ENCODE peak calls at places on chromosomes 12 and 14, in ten cellular contexts. One of them, this sample, is unnamed.

GRCh38 chr14:76497550-76498484 is 121.9 kb downstream of the ESRRB start:
- DNase-seq in right lobe of liver: peak; percentile 31
- DNase-seq in GM12864: no peak
- DNase-seq in left ventricle myocardium inferior: no peak
- DNase-seq in heart left ventricle: no peak
- DNase-seq in AG09309: no peak
- DNase-seq in brain microvascular endothelial cell: no peak
- DNase-seq in astrocyte of the cerebellum: no peak
- DNase-seq in Panc1: no peak
- DNase-seq in coronary artery: no peak
- DNase-seq in this sample: no peak

GRCh38 chr14:22497671-22498093 is 91.3 kb downstream of the DAD1 start:
- DNase-seq in coronary artery: no peak
- DNase-seq in right lobe of liver: no peak
- DNase-seq in left ventricle myocardium inferior: no peak
- DNase-seq in astrocyte of the cerebellum: no peak
- DNase-seq in GM12864: no peak
- DNase-seq in AG09309: no peak
- DNase-seq in brain microvascular endothelial cell: no peak
- DNase-seq in heart left ventricle: no peak
- DNase-seq in Panc1: no peak
- DNase-seq in this sample: no peak

GRCh38 chr14:75578786-75579781 is 664 bp downstream of the FLVCR2 start:
- DNase-seq in right lobe of liver: peak; percentile 65
- DNase-seq in left ventricle myocardium inferior: no peak
- DNase-seq in coronary artery: peak; percentile 78
- DNase-seq in AG09309: no peak
- DNase-seq in Panc1: no peak
- DNase-seq in brain microvascular endothelial cell: peak; percentile 27
- DNase-seq in astrocyte of the cerebellum: no peak
- DNase-seq in GM12864: no peak
- DNase-seq in heart left ventricle: no peak
- DNase-seq in this sample: peak; percentile 70

GRCh38 chr14:56555921-56556570 is 23.6 kb upstream of the TMEM260 start:
- DNase-seq in right lobe of liver: no peak
- DNase-seq in left ventricle myocardium inferior: no peak
- DNase-seq in astrocyte of the cerebellum: peak; percentile 15
- DNase-seq in coronary artery: no peak
- DNase-seq in heart left ventricle: no peak
- DNase-seq in Panc1: peak; percentile 24
- DNase-seq in GM12864: no peak
- DNase-seq in brain microvascular endothelial cell: no peak
- DNase-seq in AG09309: no peak
- DNase-seq in this sample: peak; percentile 60

GRCh38 chr14:72812292-72812851 is 81.5 kb downstream of the DPF3 start:
- DNase-seq in Panc1: no peak
- DNase-seq in heart left ventricle: peak; percentile 71
- DNase-seq in coronary artery: peak; percentile 88
- DNase-seq in GM12864: no peak
- DNase-seq in AG09309: no peak
- DNase-seq in astrocyte of the cerebellum: no peak
- DNase-seq in brain microvascular endothelial cell: no peak
- DNase-seq in left ventricle myocardium inferior: peak; percentile 82
- DNase-seq in right lobe of liver: peak; percentile 90
- DNase-seq in this sample: no peak

GRCh38 chr12:124565656-124566180 is 1.7 kb downstream of the NCOR2 start:
- DNase-seq in brain microvascular endothelial cell: no peak
- DNase-seq in coronary artery: no peak
- DNase-seq in GM12864: no peak
- DNase-seq in heart left ventricle: no peak
- DNase-seq in AG09309: no peak
- DNase-seq in Panc1: no peak
- DNase-seq in left ventricle myocardium inferior: no peak
- DNase-seq in astrocyte of the cerebellum: no peak
- DNase-seq in right lobe of liver: no peak
- DNase-seq in this sample: no peak

GRCh38 chr12:45726594-45727300 is 2.8 kb upstream of the ARID2 start:
- DNase-seq in right lobe of liver: peak; percentile 77
- DNase-seq in GM12864: no peak
- DNase-seq in brain microvascular endothelial cell: peak; percentile 19
- DNase-seq in heart left ventricle: peak; percentile 69
- DNase-seq in Panc1: no peak
- DNase-seq in coronary artery: peak; percentile 84
- DNase-seq in left ventricle myocardium inferior: peak; percentile 61
- DNase-seq in AG09309: no peak
- DNase-seq in astrocyte of the cerebellum: no peak
- DNase-seq in this sample: peak; percentile 51

GRCh38 chr12:105538880-105539279 is 208.4 kb downstream of the C12orf75 start:
- DNase-seq in Panc1: no peak
- DNase-seq in right lobe of liver: no peak
- DNase-seq in coronary artery: no peak
- DNase-seq in GM12864: no peak
- DNase-seq in heart left ventricle: no peak
- DNase-seq in AG09309: no peak
- DNase-seq in left ventricle myocardium inferior: no peak
- DNase-seq in astrocyte of the cerebellum: no peak
- DNase-seq in brain microvascular endothelial cell: no peak
- DNase-seq in this sample: peak; percentile 45

GRCh38 chr12:113734503-113734902 is 231.6 kb downstream of the RBM19 start:
- DNase-seq in brain microvascular endothelial cell: no peak
- DNase-seq in heart left ventricle: no peak
- DNase-seq in GM12864: no peak
- DNase-seq in left ventricle myocardium inferior: no peak
- DNase-seq in Panc1: no peak
- DNase-seq in right lobe of liver: no peak
- DNase-seq in AG09309: no peak
- DNase-seq in astrocyte of the cerebellum: no peak
- DNase-seq in coronary artery: no peak
- DNase-seq in this sample: no peak

GRCh38 chr14:59159169-59159568 is 29.3 kb upstream of the DAAM1 start:
- DNase-seq in GM12864: no peak
- DNase-seq in right lobe of liver: no peak
- DNase-seq in AG09309: no peak
- DNase-seq in heart left ventricle: no peak
- DNase-seq in astrocyte of the cerebellum: no peak
- DNase-seq in left ventricle myocardium inferior: no peak
- DNase-seq in brain microvascular endothelial cell: no peak
- DNase-seq in coronary artery: no peak
- DNase-seq in Panc1: no peak
- DNase-seq in this sample: no peak

GRCh38 chr12:108459106-108459505 is 56.0 kb upstream of the FICD start:
- DNase-seq in brain microvascular endothelial cell: no peak
- DNase-seq in GM12864: no peak
- DNase-seq in AG09309: no peak
- DNase-seq in Panc1: no peak
- DNase-seq in right lobe of liver: no peak
- DNase-seq in heart left ventricle: no peak
- DNase-seq in astrocyte of the cerebellum: no peak
- DNase-seq in coronary artery: no peak
- DNase-seq in left ventricle myocardium inferior: no peak
- DNase-seq in this sample: no peak

GRCh38 chr12:67593041-67593870 is 55.3 kb upstream of the DYRK2 start:
- DNase-seq in left ventricle myocardium inferior: no peak
- DNase-seq in astrocyte of the cerebellum: no peak
- DNase-seq in right lobe of liver: no peak
- DNase-seq in Panc1: no peak
- DNase-seq in heart left ventricle: no peak
- DNase-seq in GM12864: no peak
- DNase-seq in AG09309: no peak
- DNase-seq in coronary artery: no peak
- DNase-seq in brain microvascular endothelial cell: no peak
- DNase-seq in this sample: no peak

GRCh38 chr12:121033625-121034349 is 5.3 kb downstream of the OASL start:
- DNase-seq in Panc1: no peak
- DNase-seq in right lobe of liver: no peak
- DNase-seq in coronary artery: no peak
- DNase-seq in GM12864: no peak
- DNase-seq in heart left ventricle: no peak
- DNase-seq in brain microvascular endothelial cell: no peak
- DNase-seq in astrocyte of the cerebellum: no peak
- DNase-seq in AG09309: no peak
- DNase-seq in left ventricle myocardium inferior: no peak
- DNase-seq in this sample: peak; percentile 40
- H3K4me3 ChIP-seq in Panc1: no peak overlapping the region
- H3K4me3 ChIP-seq in right lobe of liver: no peak overlapping the region
- H3K4me3 ChIP-seq in coronary artery: no peak overlapping the region
- H3K4me3 ChIP-seq in GM12864: no peak overlapping the region
- H3K4me3 ChIP-seq in heart left ventricle: no peak overlapping the region
- H3K4me3 ChIP-seq in brain microvascular endothelial cell: no peak overlapping the region
- H3K4me3 ChIP-seq in astrocyte of the cerebellum: no peak overlapping the region
- H3K4me3 ChIP-seq in AG09309: no peak overlapping the region
- H3K4me3 ChIP-seq in left ventricle myocardium inferior: no peak overlapping the region
- H3K4me3 ChIP-seq in this sample: no peak overlapping the region

DNA sequence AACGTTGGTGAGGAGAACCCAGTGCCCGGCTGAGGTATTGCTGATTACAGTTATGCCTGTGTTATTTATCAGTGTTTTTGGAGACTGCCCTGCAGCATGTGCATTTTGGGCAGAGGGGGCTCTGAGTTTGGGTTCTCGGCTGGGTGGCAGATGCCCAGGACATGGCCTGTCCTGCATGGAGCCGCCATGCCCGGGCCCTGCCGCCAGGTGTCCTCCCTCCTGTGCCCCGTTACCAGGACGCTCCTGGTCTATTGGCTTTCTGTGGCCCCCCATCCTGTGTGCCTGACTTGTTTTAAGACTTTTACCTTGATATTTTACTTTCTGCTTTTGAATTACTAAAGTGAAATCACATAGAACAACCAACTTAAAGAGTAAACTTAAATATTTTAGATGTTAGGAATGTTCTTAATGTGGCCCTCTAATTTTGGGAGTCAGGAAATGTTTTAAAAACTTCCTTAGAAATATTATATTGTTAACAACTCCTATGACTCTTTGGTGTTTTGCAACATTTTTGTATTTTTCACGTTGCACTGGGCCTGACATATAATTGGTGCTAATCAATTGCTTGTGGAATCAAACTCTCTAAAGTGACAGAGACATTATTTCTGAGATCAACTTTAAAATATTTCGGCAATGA is 51.8 kb downstream of the PRIMA1 start:
- DNase-seq in heart left ventricle: no peak
- DNase-seq in astrocyte of the cerebellum: no peak
- DNase-seq in right lobe of liver: no peak
- DNase-seq in AG09309: no peak
- DNase-seq in Panc1: no peak
- DNase-seq in coronary artery: no peak
- DNase-seq in brain microvascular endothelial cell: no peak
- DNase-seq in left ventricle myocardium inferior: no peak
- DNase-seq in GM12864: no peak
- DNase-seq in this sample: no peak
- TF ChIP-seq CTCF in heart left ventricle: peak; percentile 31
- TF ChIP-seq CTCF in astrocyte of the cerebellum: peak; percentile 3
- TF ChIP-seq CTCF in right lobe of liver: peak; percentile 42
- TF ChIP-seq CTCF in AG09309: peak; percentile 14
- TF ChIP-seq CTCF in Panc1: peak; percentile 76
- TF ChIP-seq CTCF in coronary artery: no peak
- TF ChIP-seq CTCF in brain microvascular endothelial cell: no peak
- TF ChIP-seq CTCF in left ventricle myocardium inferior: peak; percentile 61
- TF ChIP-seq CTCF in GM12864: peak; percentile 59
- TF ChIP-seq CTCF in this sample: no peak

GRCh38 chr14:70658899-70659298 is 17.2 kb downstream of the TTC9 start:
- DNase-seq in brain microvascular endothelial cell: no peak
- DNase-seq in right lobe of liver: no peak
- DNase-seq in AG09309: no peak
- DNase-seq in Panc1: no peak
- DNase-seq in left ventricle myocardium inferior: no peak
- DNase-seq in heart left ventricle: no peak
- DNase-seq in GM12864: no peak
- DNase-seq in coronary artery: no peak
- DNase-seq in astrocyte of the cerebellum: no peak
- DNase-seq in this sample: no peak

GRCh38 chr14:70652871-70653270 is 11.2 kb downstream of the TTC9 start:
- DNase-seq in astrocyte of the cerebellum: no peak
- DNase-seq in AG09309: no peak
- DNase-seq in brain microvascular endothelial cell: no peak
- DNase-seq in GM12864: no peak
- DNase-seq in left ventricle myocardium inferior: no peak
- DNase-seq in Panc1: no peak
- DNase-seq in right lobe of liver: no peak
- DNase-seq in coronary artery: no peak
- DNase-seq in heart left ventricle: no peak
- DNase-seq in this sample: no peak

GRCh38 chr14:70654609-70655008 is 12.9 kb downstream of the TTC9 start:
- DNase-seq in left ventricle myocardium inferior: no peak
- DNase-seq in GM12864: peak; percentile 88
- DNase-seq in brain microvascular endothelial cell: no peak
- DNase-seq in coronary artery: no peak
- DNase-seq in Panc1: no peak
- DNase-seq in astrocyte of the cerebellum: no peak
- DNase-seq in heart left ventricle: no peak
- DNase-seq in AG09309: no peak
- DNase-seq in right lobe of liver: no peak
- DNase-seq in this sample: no peak

GRCh38 chr14:70653662-70654061 is 11.9 kb downstream of the TTC9 start:
- DNase-seq in brain microvascular endothelial cell: no peak
- DNase-seq in right lobe of liver: no peak
- DNase-seq in coronary artery: no peak
- DNase-seq in astrocyte of the cerebellum: no peak
- DNase-seq in left ventricle myocardium inferior: no peak
- DNase-seq in GM12864: no peak
- DNase-seq in Panc1: no peak
- DNase-seq in heart left ventricle: no peak
- DNase-seq in AG09309: no peak
- DNase-seq in this sample: no peak

DNA sequence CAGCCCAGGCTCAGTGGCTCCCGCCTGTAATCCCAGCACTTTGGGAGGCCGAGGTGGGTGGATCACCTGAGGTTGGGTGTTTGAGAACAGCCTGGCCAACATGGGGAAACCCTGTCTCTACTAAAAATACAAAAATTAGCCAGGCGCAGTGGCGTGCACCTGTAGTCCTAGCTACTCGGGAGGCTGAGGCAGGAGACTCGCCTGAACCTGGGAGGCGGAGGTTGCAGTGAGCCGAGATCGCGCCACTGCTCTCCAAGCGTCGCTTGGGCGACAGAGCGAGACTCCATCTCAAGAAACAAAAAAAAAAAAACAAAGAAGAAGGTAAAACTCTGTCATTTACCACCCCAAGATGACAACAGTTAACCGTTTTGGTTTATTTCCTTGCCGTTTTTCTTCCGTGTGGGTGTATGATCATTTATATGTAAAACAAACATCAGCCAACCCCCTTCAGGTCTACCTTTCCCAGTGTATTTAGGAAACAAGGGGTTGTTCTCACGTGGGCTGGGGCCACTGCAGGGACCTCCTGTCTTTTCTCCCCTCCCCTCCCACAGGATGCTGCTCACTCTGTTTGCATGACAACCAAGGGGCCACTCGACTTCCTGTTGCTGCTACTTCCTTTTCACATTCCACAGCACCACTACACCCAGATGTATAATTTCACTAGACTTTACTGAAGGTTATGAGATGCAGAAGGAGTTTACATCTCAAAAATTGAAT is 13.6 kb downstream of the TTC9 start:
- DNase-seq in heart left ventricle: no peak
- DNase-seq in coronary artery: no peak
- DNase-seq in right lobe of liver: no peak
- DNase-seq in Panc1: no peak
- DNase-seq in brain microvascular endothelial cell: no peak
- DNase-seq in AG09309: no peak
- DNase-seq in astrocyte of the cerebellum: no peak
- DNase-seq in left ventricle myocardium inferior: no peak
- DNase-seq in GM12864: peak; percentile 94
- DNase-seq in this sample: no peak
- H3K4me3 ChIP-seq in heart left ventricle: no peak overlapping the region
- H3K4me3 ChIP-seq in coronary artery: no peak overlapping the region
- H3K4me3 ChIP-seq in right lobe of liver: no peak overlapping the region
- H3K4me3 ChIP-seq in Panc1: no peak overlapping the region
- H3K4me3 ChIP-seq in brain microvascular endothelial cell: no peak overlapping the region
- H3K4me3 ChIP-seq in AG09309: no peak overlapping the region
- H3K4me3 ChIP-seq in astrocyte of the cerebellum: no peak overlapping the region
- H3K4me3 ChIP-seq in left ventricle myocardium inferior: no peak overlapping the region
- H3K4me3 ChIP-seq in GM12864: peak overlapping the region; percentile 46
- H3K4me3 ChIP-seq in this sample: no peak overlapping the region

GRCh38 chr12:79925492-79925891 is 9.4 kb downstream of the PPP1R12A start:
- DNase-seq in heart left ventricle: no peak
- DNase-seq in brain microvascular endothelial cell: no peak
- DNase-seq in right lobe of liver: no peak
- DNase-seq in left ventricle myocardium inferior: no peak
- DNase-seq in Panc1: no peak
- DNase-seq in AG09309: no peak
- DNase-seq in coronary artery: no peak
- DNase-seq in astrocyte of the cerebellum: no peak
- DNase-seq in GM12864: no peak
- DNase-seq in this sample: peak; percentile 9
- TF ChIP-seq CTCF in heart left ventricle: no peak
- TF ChIP-seq CTCF in brain microvascular endothelial cell: no peak
- TF ChIP-seq CTCF in right lobe of liver: no peak
- TF ChIP-seq CTCF in left ventricle myocardium inferior: no peak
- TF ChIP-seq CTCF in Panc1: no peak
- TF ChIP-seq CTCF in AG09309: no peak
- TF ChIP-seq CTCF in coronary artery: no peak
- TF ChIP-seq CTCF in astrocyte of the cerebellum: no peak
- TF ChIP-seq CTCF in GM12864: no peak
- TF ChIP-seq CTCF in this sample: no peak